ENCODE peak calls at places on chromosomes 7 and 10, in eight cellular contexts. V, J, Y, K, T, U, C and P are unnamed samples.

GRCh38 chr7:54663186-54663585 is 95.8 kb downstream of the SEC61G start:
- DNase-seq in V (no peak), J (no peak), Y (no peak), K (no peak), T (no peak), U (no peak), C (no peak), P (no peak)

GRCh38 chr10:48636231-48636630 is 31.4 kb upstream of the ARHGAP22 start:
- DNase-seq in V (no peak), J (no peak), Y (no peak), K (no peak), T (no peak), U (no peak), C (no peak), P (no peak)

GRCh38 chr10:1190791-1191490 is 134.8 kb downstream of the WDR37 start:
- DNase-seq in V (no peak), J (no peak), Y (no peak), K (no peak), T (no peak), U (no peak), C (no peak), P (no peak)

GRCh38 chr10:43938810-43939209 is 290.1 kb upstream of the ZNF32 start:
- DNase-seq in V (no peak), J (no peak), Y (no peak), K (no peak), T (no peak), U (no peak), C (no peak), P (no peak)

GRCh38 chr7:93016681-93017349 is 101.0 kb downstream of the SAMD9 start:
- DNase-seq in V (no peak), J (no peak), Y (no peak), K (no peak), T (no peak), U (no peak), C (no peak), P (no peak)

GRCh38 chr10:75717126-75717916 is 285.9 kb downstream of the LRMDA start:
- DNase-seq in V (no peak), J (no peak), Y (no peak), K (no peak), T (no peak), U (no peak), C (no peak), P (no peak)

GRCh38 chr10:30058111-30058510 is 1.3 kb downstream of the JCAD start:
- DNase-seq in V (no peak), J (no peak), Y (no peak), K (no peak), T (no peak), U (no peak), C (no peak), P (no peak)

GRCh38 chr10:23403278-23403677 is 35.6 kb upstream of the OTUD1 start:
- DNase-seq in V (no peak), J (no peak), Y (no peak), K (no peak), T (no peak), U (no peak), C (no peak), P (no peak)

GRCh38 chr10:112395809-112396530 is 22.1 kb downstream of the ACSL5 start:
- DNase-seq in V (no peak), J (no peak), Y (no peak), K (no peak), T (no peak), U (no peak), C (no peak), P (no peak)

GRCh38 chr7:23474098-23474828 is 4.0 kb upstream of the IGF2BP3 start:
- DNase-seq in V (peak; percentile 72), J (peak; percentile 91), Y (no peak), K (peak; percentile 95), T (peak; percentile 90), U (peak; percentile 66), C (peak; percentile 97), P (no peak)

GRCh38 chr10:124892031-124892430 is 49.9 kb upstream of the ZRANB1 start:
- DNase-seq in V (no peak), J (no peak), Y (no peak), K (no peak), T (no peak), U (no peak), C (no peak), P (no peak)

GRCh38 chr10:35453855-35454532 is 117.7 kb downstream of the CCNY start:
- DNase-seq in V (no peak), J (no peak), Y (no peak), K (no peak), T (no peak), U (no peak), C (no peak), P (no peak)

GRCh38 chr10:124378271-124378670 is 40.5 kb downstream of the OAT start:
- DNase-seq in V (no peak), J (no peak), Y (no peak), K (no peak), T (no peak), U (no peak), C (no peak), P (no peak)

GRCh38 chr10:7388602-7389001 is 22.2 kb downstream of the SFMBT2 start:
- DNase-seq in V (no peak), J (no peak), Y (no peak), K (no peak), T (no peak), U (no peak), C (no peak), P (no peak)

GRCh38 chr10:125802131-125802530 is 20.9 kb downstream of the UROS start:
- DNase-seq in V (no peak), J (no peak), Y (no peak), K (no peak), T (no peak), U (no peak), C (no peak), P (no peak)

GRCh38 chr10:46285300-46285699 is 1.5 kb upstream of the ANTXRL start:
- DNase-seq in V (no peak), J (no peak), Y (no peak), K (no peak), T (no peak), U (no peak), C (no peak), P (no peak)

GRCh38 chr7:150442811-150443210 is 7.6 kb upstream of the GIMAP8 start:
- DNase-seq in V (no peak), J (no peak), Y (no peak), K (no peak), T (no peak), U (no peak), C (no peak), P (no peak)

GRCh38 chr7:80392229-80393169 is 119.4 kb downstream of the GNAT3 start:
- DNase-seq in V (no peak), J (no peak), Y (no peak), K (no peak), T (no peak), U (no peak), C (no peak), P (no peak)

GRCh38 chr7:136128050-136128449 is 150.9 kb upstream of the MTPN start:
- DNase-seq in V (no peak), J (no peak), Y (no peak), K (no peak), T (no peak), U (no peak), C (no peak), P (no peak)

GRCh38 chr10:79401015-79401921 is 44.2 kb downstream of the ZCCHC24 start:
- DNase-seq in V (no peak), J (peak; percentile 60), Y (no peak), K (no peak), T (no peak), U (no peak), C (no peak), P (no peak)

GRCh38 chr7:158109364-158110033 is 478.1 kb downstream of the PTPRN2 start:
- DNase-seq in V (no peak), J (no peak), Y (no peak), K (no peak), T (no peak), U (no peak), C (no peak), P (no peak)

GRCh38 chr10:21628023-21628422 is 94.0 kb downstream of the MLLT10 start:
- DNase-seq in V (no peak), J (no peak), Y (no peak), K (no peak), T (no peak), U (no peak), C (no peak), P (no peak)